ENCODE peak calls at places on chromosomes 16 and 17, in nine cellular contexts. Q is colonic mucosa; D is effector CD4-positive, alpha-beta T cell; H is cardiac fibroblast; I is HFF-Myc; R is body of pancreas; V is HTR-8/SVneo; U is BJ; F is lung. A is an unnamed sample.

GRCh38 chr17:35294756-35295155 is 51.9 kb downstream of the SLFN5 start:
- DNase-seq in D (no peak), R (no peak), V (no peak), H (no peak), I (no peak), U (no peak), F (no peak), Q (no peak), A (no peak)

GRCh38 chr16:82331397-82331796 is 161.4 kb upstream of the MPHOSPH6 start:
- DNase-seq in I (no peak), R (no peak), H (no peak), D (no peak), U (no peak), Q (no peak), F (no peak), V (no peak), A (no peak)

GRCh38 chr17:76684756-76685155 is 26.0 kb downstream of the MXRA7 start:
- DNase-seq in F (no peak), D (no peak), I (no peak), Q (no peak), R (no peak), U (no peak), H (no peak), V (no peak), A (no peak)

GRCh38 chr16:81861915-81862314 is 82.8 kb downstream of the PLCG2 start:
- DNase-seq in Q (no peak), F (no peak), H (no peak), D (no peak), R (no peak), U (no peak), I (no peak), V (no peak), A (no peak)

GRCh38 chr16:84117482-84117843 is 721 bp upstream of the MBTPS1 start:
- DNase-seq in H (no peak), R (no peak), D (peak), U (no peak), Q (no peak), V (peak), I (no peak), F (no peak), A (no peak)

GRCh38 chr16:72723781-72724180 is 324.1 kb downstream of the ZFHX3 start:
- DNase-seq in I (no peak), R (no peak), U (no peak), V (no peak), H (peak), F (no peak), Q (no peak), D (no peak), A (no peak)

GRCh38 chr16:22977294-22977697 is 163.3 kb downstream of the HS3ST2 start:
- DNase-seq in F (no peak), Q (no peak), D (no peak), H (no peak), R (no peak), U (no peak), I (no peak), V (no peak), A (no peak)

GRCh38 chr17:34163681-34164080 is 91.4 kb upstream of the CCL2 start:
- DNase-seq in U (no peak), I (no peak), D (no peak), F (no peak), V (no peak), R (no peak), H (peak), Q (no peak), A (no peak)

GRCh38 chr16:5500526-5500925 is 402.9 kb upstream of the EEF2KMT start:
- DNase-seq in R (no peak), Q (no peak), H (no peak), D (no peak), F (no peak), V (no peak), I (no peak), U (no peak), A (no peak)

GRCh38 chr16:17031484-17032268 is 439.1 kb downstream of the XYLT1 start:
- DNase-seq in I (no peak), U (no peak), Q (no peak), V (no peak), H (no peak), D (no peak), F (no peak), R (no peak), A (no peak)

GRCh38 chr17:781920-782731 is at the start of the genes GLOD4 and MRM3:
- DNase-seq in F (peak), V (peak), R (peak), Q (peak), I (peak), U (peak), D (peak), H (peak), A (peak)

A was measured in T-helper 1 cell.